ENCODE peak calls at places on chromosomes 2 and 18, in five cellular contexts. M, S, B, K and R are unnamed samples.

GRCh38 chr2:78408795-78409118 is 616.7 kb upstream of the REG3G start:
- DNase-seq in M (no peak), S (no peak), B (no peak), K (no peak), R (no peak)

GRCh38 chr2:164920430-164920829 is 34.9 kb downstream of the SLC38A11 start:
- DNase-seq in M (no peak), S (peak; percentile 80), B (no peak), K (peak; percentile 78), R (no peak)

GRCh38 chr2:9205963-9206948 is at the start of gene ASAP2:
- DNase-seq in M (peak; percentile 81), S (peak; percentile 38), B (peak; percentile 81), K (peak; percentile 72), R (peak; percentile 36)

GRCh38 chr18:54228364-54228763 is 3.9 kb upstream of the MBD2 start:
- DNase-seq in M (no peak), S (no peak), B (no peak), K (no peak), R (no peak)

GRCh38 chr2:109438773-109439191 is 175.0 kb downstream of the SEPTIN10 start:
- DNase-seq in M (no peak), S (peak; percentile 70), B (no peak), K (peak; percentile 89), R (no peak)

GRCh38 chr2:18435425-18436037 is 124.9 kb downstream of the RDH14 start:
- DNase-seq in M (no peak), S (peak; percentile 51), B (no peak), K (peak; percentile 72), R (no peak)

GRCh38 chr2:72142743-72143440 is 4.8 kb downstream of the CYP26B1 start:
- DNase-seq in M (no peak), S (no peak), B (peak; percentile 73), K (no peak), R (no peak)

GRCh38 chr2:8575011-8575750 is 106.7 kb upstream of the ID2 start:
- DNase-seq in M (no peak), S (no peak), B (peak; percentile 43), K (no peak), R (no peak)

GRCh38 chr18:68267583-68267982 is 447.3 kb downstream of the TMX3 start:
- DNase-seq in M (no peak), S (no peak), B (no peak), K (peak; percentile 43), R (no peak)